ENCODE peak calls at places on chromosomes 11 and 22, in five cellular contexts. One of them, this sample, is unnamed.

GRCh38 chr11:12017243-12017678 is 8.8 kb upstream of the DKK3 start:
- DNase-seq in SW 1271: no peak
- DNase-seq in stimulated activated naive CD8-positive, alpha-beta T cell treated with anti-CD3 and anti-CD28 coated beads, Interleukin-15, Interleukin-2, amounts not matched to agents 100 U/mL and 50 U/mL, for 24 hours: no peak
- DNase-seq in stimulated activated CD4-positive, alpha-beta T cell treated with anti-CD3 and anti-CD28 coated beads, TNF-alpha, amount 100 ng/mL, for 48 hours: no peak
- DNase-seq in activated CD4-positive, alpha-beta T cell treated with anti-CD3 and anti-CD28 coated beads, Interleukin-2, amount 50 U/mL, for 24 hours: no peak
- DNase-seq in this sample: no peak

GRCh38 chr11:114260077-114260476 is 36.1 kb upstream of the NNMT start:
- DNase-seq in stimulated activated CD4-positive, alpha-beta T cell treated with anti-CD3 and anti-CD28 coated beads, TNF-alpha, amount 100 ng/mL, for 48 hours: no peak
- DNase-seq in SW 1271: no peak
- DNase-seq in activated CD4-positive, alpha-beta T cell treated with anti-CD3 and anti-CD28 coated beads, Interleukin-2, amount 50 U/mL, for 24 hours: no peak
- DNase-seq in stimulated activated naive CD8-positive, alpha-beta T cell treated with anti-CD3 and anti-CD28 coated beads, Interleukin-15, Interleukin-2, amounts not matched to agents 100 U/mL and 50 U/mL, for 24 hours: no peak
- DNase-seq in this sample: no peak

GRCh38 chr22:33028191-33028700 is 29.9 kb downstream of the SYN3 start:
- DNase-seq in stimulated activated CD4-positive, alpha-beta T cell treated with anti-CD3 and anti-CD28 coated beads, TNF-alpha, amount 100 ng/mL, for 48 hours: no peak
- DNase-seq in SW 1271: no peak
- DNase-seq in stimulated activated naive CD8-positive, alpha-beta T cell treated with anti-CD3 and anti-CD28 coated beads, Interleukin-15, Interleukin-2, amounts not matched to agents 100 U/mL and 50 U/mL, for 24 hours: no peak
- DNase-seq in activated CD4-positive, alpha-beta T cell treated with anti-CD3 and anti-CD28 coated beads, Interleukin-2, amount 50 U/mL, for 24 hours: no peak
- DNase-seq in this sample: no peak

GRCh38 chr22:43377486-43377995 is 34.3 kb upstream of the MPPED1 start:
- DNase-seq in activated CD4-positive, alpha-beta T cell treated with anti-CD3 and anti-CD28 coated beads, Interleukin-2, amount 50 U/mL, for 24 hours: no peak
- DNase-seq in stimulated activated naive CD8-positive, alpha-beta T cell treated with anti-CD3 and anti-CD28 coated beads, Interleukin-15, Interleukin-2, amounts not matched to agents 100 U/mL and 50 U/mL, for 24 hours: no peak
- DNase-seq in stimulated activated CD4-positive, alpha-beta T cell treated with anti-CD3 and anti-CD28 coated beads, TNF-alpha, amount 100 ng/mL, for 48 hours: no peak
- DNase-seq in SW 1271: no peak
- DNase-seq in this sample: no peak

GRCh38 chr22:49212002-49212401 is 615.7 kb downstream of the BRD1 start:
- DNase-seq in stimulated activated naive CD8-positive, alpha-beta T cell treated with anti-CD3 and anti-CD28 coated beads, Interleukin-15, Interleukin-2, amounts not matched to agents 100 U/mL and 50 U/mL, for 24 hours: no peak
- DNase-seq in activated CD4-positive, alpha-beta T cell treated with anti-CD3 and anti-CD28 coated beads, Interleukin-2, amount 50 U/mL, for 24 hours: no peak
- DNase-seq in stimulated activated CD4-positive, alpha-beta T cell treated with anti-CD3 and anti-CD28 coated beads, TNF-alpha, amount 100 ng/mL, for 48 hours: no peak
- DNase-seq in SW 1271: no peak
- DNase-seq in this sample: no peak

GRCh38 chr11:59756845-59757244 is 1.7 kb downstream of the STX3 start:
- DNase-seq in activated CD4-positive, alpha-beta T cell treated with anti-CD3 and anti-CD28 coated beads, Interleukin-2, amount 50 U/mL, for 24 hours: no peak
- DNase-seq in stimulated activated naive CD8-positive, alpha-beta T cell treated with anti-CD3 and anti-CD28 coated beads, Interleukin-15, Interleukin-2, amounts not matched to agents 100 U/mL and 50 U/mL, for 24 hours: no peak
- DNase-seq in stimulated activated CD4-positive, alpha-beta T cell treated with anti-CD3 and anti-CD28 coated beads, TNF-alpha, amount 100 ng/mL, for 48 hours: no peak
- DNase-seq in SW 1271: no peak
- DNase-seq in this sample: no peak

GRCh38 chr11:114891911-114892310 is 213.6 kb downstream of the NXPE2 start:
- DNase-seq in activated CD4-positive, alpha-beta T cell treated with anti-CD3 and anti-CD28 coated beads, Interleukin-2, amount 50 U/mL, for 24 hours: no peak
- DNase-seq in stimulated activated naive CD8-positive, alpha-beta T cell treated with anti-CD3 and anti-CD28 coated beads, Interleukin-15, Interleukin-2, amounts not matched to agents 100 U/mL and 50 U/mL, for 24 hours: no peak
- DNase-seq in stimulated activated CD4-positive, alpha-beta T cell treated with anti-CD3 and anti-CD28 coated beads, TNF-alpha, amount 100 ng/mL, for 48 hours: no peak
- DNase-seq in SW 1271: no peak
- DNase-seq in this sample: no peak

GRCh38 chr22:37001826-37002225 is 17.4 kb downstream of the TST start:
- DNase-seq in SW 1271: no peak
- DNase-seq in stimulated activated naive CD8-positive, alpha-beta T cell treated with anti-CD3 and anti-CD28 coated beads, Interleukin-15, Interleukin-2, amounts not matched to agents 100 U/mL and 50 U/mL, for 24 hours: no peak
- DNase-seq in activated CD4-positive, alpha-beta T cell treated with anti-CD3 and anti-CD28 coated beads, Interleukin-2, amount 50 U/mL, for 24 hours: no peak
- DNase-seq in stimulated activated CD4-positive, alpha-beta T cell treated with anti-CD3 and anti-CD28 coated beads, TNF-alpha, amount 100 ng/mL, for 48 hours: no peak
- DNase-seq in this sample: no peak

GRCh38 chr22:31618057-31618456 is 44.0 kb downstream of the PISD start:
- DNase-seq in SW 1271: no peak
- DNase-seq in stimulated activated CD4-positive, alpha-beta T cell treated with anti-CD3 and anti-CD28 coated beads, TNF-alpha, amount 100 ng/mL, for 48 hours: no peak
- DNase-seq in activated CD4-positive, alpha-beta T cell treated with anti-CD3 and anti-CD28 coated beads, Interleukin-2, amount 50 U/mL, for 24 hours: no peak
- DNase-seq in stimulated activated naive CD8-positive, alpha-beta T cell treated with anti-CD3 and anti-CD28 coated beads, Interleukin-15, Interleukin-2, amounts not matched to agents 100 U/mL and 50 U/mL, for 24 hours: no peak
- DNase-seq in this sample: no peak

GRCh38 chr22:39738746-39739145 is 154.8 kb downstream of the ENTHD1 start:
- DNase-seq in stimulated activated naive CD8-positive, alpha-beta T cell treated with anti-CD3 and anti-CD28 coated beads, Interleukin-15, Interleukin-2, amounts not matched to agents 100 U/mL and 50 U/mL, for 24 hours: no peak
- DNase-seq in SW 1271: no peak
- DNase-seq in activated CD4-positive, alpha-beta T cell treated with anti-CD3 and anti-CD28 coated beads, Interleukin-2, amount 50 U/mL, for 24 hours: no peak
- DNase-seq in stimulated activated CD4-positive, alpha-beta T cell treated with anti-CD3 and anti-CD28 coated beads, TNF-alpha, amount 100 ng/mL, for 48 hours: no peak
- DNase-seq in this sample: no peak

GRCh38 chr11:113901141-113901540 is 3.5 kb upstream of the HTR3B start:
- DNase-seq in stimulated activated naive CD8-positive, alpha-beta T cell treated with anti-CD3 and anti-CD28 coated beads, Interleukin-15, Interleukin-2, amounts not matched to agents 100 U/mL and 50 U/mL, for 24 hours: no peak
- DNase-seq in activated CD4-positive, alpha-beta T cell treated with anti-CD3 and anti-CD28 coated beads, Interleukin-2, amount 50 U/mL, for 24 hours: no peak
- DNase-seq in SW 1271: no peak
- DNase-seq in stimulated activated CD4-positive, alpha-beta T cell treated with anti-CD3 and anti-CD28 coated beads, TNF-alpha, amount 100 ng/mL, for 48 hours: no peak
- DNase-seq in this sample: no peak

GRCh38 chr22:40004836-40005235 is 10.1 kb downstream of the FAM83F start:
- DNase-seq in SW 1271: no peak
- DNase-seq in stimulated activated naive CD8-positive, alpha-beta T cell treated with anti-CD3 and anti-CD28 coated beads, Interleukin-15, Interleukin-2, amounts not matched to agents 100 U/mL and 50 U/mL, for 24 hours: no peak
- DNase-seq in stimulated activated CD4-positive, alpha-beta T cell treated with anti-CD3 and anti-CD28 coated beads, TNF-alpha, amount 100 ng/mL, for 48 hours: no peak
- DNase-seq in activated CD4-positive, alpha-beta T cell treated with anti-CD3 and anti-CD28 coated beads, Interleukin-2, amount 50 U/mL, for 24 hours: no peak
- DNase-seq in this sample: no peak